ENCODE peak calls at places on chromosomes 1 and 21, in ten cellular contexts. L is CD8-positive, alpha-beta memory T cell; J is AG08395; K is DMS79 treated with DMSO at 0.1 percent for 48 hours; D is neural crest cell; U is right cardiac atrium; T is GM12865; P is tibial nerve; R is activated T-helper 1 cell treated with anti-CD3 and anti-CD28 coated beads, Interleukin-12 subunit alpha, Interleukin-12 subunit beta, Interleukin-2, Interleukin-4 antibody, amounts not matched to agents 30 ng/mL and 10 ng/mL and 1 ng/mL, durations not matched to agents 14 hours and 24 hours and 36 hours; E is stimulated activated CD8-positive, alpha-beta memory T cell treated with anti-CD3 and anti-CD28 coated beads, Interleukin-2, amount 100 ng/mL, for 1 hour. B is an unnamed sample.

GRCh38 chr1:205601209-205601608 is 30.6 kb downstream of the ELK4 start:
- DNase-seq in L (no peak), J (no peak), K (no peak), D (no peak), U (no peak), T (no peak), P (no peak), R (no peak), E (no peak), B (no peak)

GRCh38 chr1:105608713-105609112 is 1447.8 kb upstream of the PRMT6 start:
- DNase-seq in L (no peak), J (no peak), K (no peak), D (no peak), U (no peak), T (no peak), P (no peak), R (no peak), E (no peak), B (no peak)

GRCh38 chr1:52237430-52237829 is 95.5 kb downstream of the ZFYVE9 start:
- DNase-seq in L (no peak), J (peak; percentile 50), K (no peak), D (no peak), U (no peak), T (peak; percentile 3), P (no peak), R (no peak), E (no peak), B (no peak)

GRCh38 chr1:81409875-81410274 is 390.9 kb upstream of the ADGRL2 start:
- DNase-seq in L (no peak), J (no peak), K (no peak), D (no peak), U (no peak), T (no peak), P (no peak), R (no peak), E (no peak), B (no peak)

GRCh38 chr1:40646385-40646784 is 19.1 kb downstream of the RIMS3 start:
- DNase-seq in L (no peak), J (peak; percentile 28), K (no peak), D (no peak), U (no peak), T (no peak), P (no peak), R (no peak), E (no peak), B (no peak)

GRCh38 chr21:41630249-41630648 is 122.3 kb upstream of the TMPRSS2 start:
- DNase-seq in L (no peak), J (peak; percentile 94), K (peak; percentile 32), D (no peak), U (no peak), T (no peak), P (no peak), R (no peak), E (no peak), B (no peak)

GRCh38 chr1:146036990-146037646 is 15.6 kb upstream of the HJV start:
- DNase-seq in L (peak; percentile 82), J (peak; percentile 53), K (peak; percentile 89), D (peak; percentile 84), U (peak; percentile 89), T (peak; percentile 88), P (peak; percentile 83), R (peak; percentile 70), E (no peak), B (peak; percentile 62)

GRCh38 chr1:86833461-86834215 is 80.3 kb downstream of the SELENOF start:
- DNase-seq in L (peak; percentile 52), J (peak; percentile 86), K (peak; percentile 64), D (peak; percentile 63), U (peak; percentile 73), T (peak; percentile 89), P (peak; percentile 86), R (peak; percentile 24), E (no peak), B (peak; percentile 47)

GRCh38 chr1:151197863-151198253 is 494 bp upstream of the PIP5K1A start:
- DNase-seq in L (peak; percentile 8), J (no peak), K (no peak), D (no peak), U (no peak), T (no peak), P (peak; percentile 12), R (no peak), E (no peak), B (no peak)

GRCh38 chr1:78003882-78004718 is 639 bp upstream of the DNAJB4 start:
- DNase-seq in L (no peak), J (peak; percentile 45), K (no peak), D (peak; percentile 32), U (peak; percentile 71), T (peak; percentile 88), P (peak; percentile 38), R (peak; percentile 41), E (no peak), B (no peak)

GRCh38 chr1:26945728-26946127 is 14.5 kb downstream of the KDF1 start:
- DNase-seq in L (no peak), J (no peak), K (no peak), D (no peak), U (no peak), T (no peak), P (no peak), R (no peak), E (no peak), B (no peak)

GRCh38 chr1:12519708-12520364 is 98.2 kb downstream of the DHRS3 start:
- DNase-seq in L (no peak), J (no peak), K (no peak), D (no peak), U (no peak), T (no peak), P (no peak), R (no peak), E (no peak), B (no peak)

GRCh38 chr1:190001187-190001586 is 476.5 kb downstream of the BRINP3 start:
- DNase-seq in L (no peak), J (no peak), K (no peak), D (no peak), U (no peak), T (no peak), P (no peak), R (no peak), E (no peak), B (no peak)

GRCh38 chr1:29829448-29830344 is 593.4 kb downstream of the PTPRU start:
- DNase-seq in L (no peak), J (no peak), K (no peak), D (no peak), U (no peak), T (no peak), P (no peak), R (no peak), E (no peak), B (no peak)

GRCh38 chr1:39892611-39893595 is 8.8 kb downstream of the MYCL start:
- DNase-seq in L (no peak), J (peak; percentile 79), K (no peak), D (no peak), U (no peak), T (no peak), P (no peak), R (no peak), E (no peak), B (no peak)

GRCh38 chr1:10060311-10061100 is 27.7 kb downstream of the UBE4B start:
- DNase-seq in L (no peak), J (no peak), K (no peak), D (no peak), U (no peak), T (no peak), P (no peak), R (no peak), E (no peak), B (no peak)

GRCh38 chr1:25725482-25725881 is 74.5 kb upstream of the SELENON start:
- DNase-seq in L (no peak), J (no peak), K (no peak), D (no peak), U (no peak), T (no peak), P (no peak), R (no peak), E (no peak), B (no peak)

GRCh38 chr1:63892632-63893395 is 119.0 kb downstream of the ROR1 start:
- DNase-seq in L (no peak), J (peak; percentile 67), K (peak; percentile 79), D (no peak), U (no peak), T (peak; percentile 84), P (no peak), R (no peak), E (no peak), B (no peak)

GRCh38 chr1:171911506-171911905 is 70.2 kb downstream of the DNM3 start:
- DNase-seq in L (no peak), J (no peak), K (no peak), D (no peak), U (no peak), T (no peak), P (no peak), R (no peak), E (no peak), B (no peak)

GRCh38 chr1:203172184-203173115 is 3.2 kb downstream of the MYBPH start:
- DNase-seq in L (peak; percentile 5), J (peak; percentile 83), K (no peak), D (peak; percentile 57), U (peak; percentile 84), T (peak; percentile 60), P (no peak), R (peak; percentile 17), E (no peak), B (peak; percentile 41)

GRCh38 chr1:47729685-47730084 is 267.5 kb downstream of the TRABD2B start:
- DNase-seq in L (no peak), J (no peak), K (no peak), D (no peak), U (no peak), T (no peak), P (no peak), R (no peak), E (no peak), B (no peak)

B was measured in NK-92 treated with Interleukin-12 subunit alpha and Interleukin-12 subunit beta, amount 100 ng/mL, for 24 hours.